ENCODE peak calls at places on chromosome 9, in nine cellular contexts. E is tibial artery; Z is choroid plexus epithelial cell; K is upper lobe of right lung; C is psoas muscle; Q is GM23248; N is GM12865; G is CD8-positive, alpha-beta memory T cell; L is A549. U is an unnamed sample.

GRCh38 chr9:69771775-69772418 is 12.1 kb upstream of the PTAR1 start:
- DNase-seq in E (no peak), Z (peak), K (no peak), C (no peak), Q (peak), N (no peak), G (no peak), L (no peak), U (no peak)

GRCh38 chr9:3240651-3241268 is 285.0 kb downstream of the RFX3 start:
- DNase-seq in E (peak), Z (peak), K (peak), C (peak), Q (peak), N (peak), G (peak), L (peak), U (peak)

GRCh38 chr9:124122813-124123462 is 111.4 kb downstream of the LHX2 start:
- DNase-seq in E (no peak), Z (peak), K (no peak), C (no peak), Q (peak), N (peak), G (no peak), L (no peak), U (no peak)

GRCh38 chr9:20335668-20336332 is 286.5 kb downstream of the MLLT3 start:
- DNase-seq in E (no peak), Z (no peak), K (no peak), C (no peak), Q (no peak), N (no peak), G (no peak), L (no peak), U (no peak)

GRCh38 chr9:86856259-86856658 is 91.0 kb downstream of the GAS1 start:
- DNase-seq in E (no peak), Z (peak), K (no peak), C (no peak), Q (no peak), N (no peak), G (no peak), L (no peak), U (no peak)

GRCh38 chr9:111094433-111095421 is 56.5 kb upstream of the LPAR1 start:
- DNase-seq in E (peak), Z (peak), K (no peak), C (no peak), Q (peak), N (peak), G (no peak), L (peak), U (no peak)

GRCh38 chr9:118577121-118577520 is 792.1 kb downstream of the BRINP1 start:
- DNase-seq in E (no peak), Z (peak), K (no peak), C (no peak), Q (peak), N (no peak), G (no peak), L (no peak), U (no peak)

GRCh38 chr9:11064853-11065252 is 452.1 kb upstream of the PTPRD start:
- DNase-seq in E (no peak), Z (no peak), K (no peak), C (no peak), Q (no peak), N (no peak), G (no peak), L (no peak), U (no peak)

GRCh38 chr9:101673642-101674041 is 64.8 kb downstream of the GRIN3A start:
- DNase-seq in E (no peak), Z (no peak), K (no peak), C (no peak), Q (no peak), N (no peak), G (no peak), L (no peak), U (no peak)

GRCh38 chr9:107975426-107976010 is 485.9 kb upstream of the KLF4 start:
- DNase-seq in E (peak), Z (no peak), K (no peak), C (no peak), Q (no peak), N (no peak), G (no peak), L (no peak), U (no peak)

GRCh38 chr9:34566191-34566849 is 23.2 kb downstream of the CNTFR start:
- DNase-seq in E (no peak), Z (no peak), K (no peak), C (no peak), Q (no peak), N (no peak), G (no peak), L (no peak), U (no peak)

GRCh38 chr9:113296796-113297558 is 6.2 kb downstream of the RNF183 start:
- DNase-seq in E (no peak), Z (peak), K (no peak), C (no peak), Q (no peak), N (no peak), G (no peak), L (no peak), U (no peak)

GRCh38 chr9:68981825-68982224 is 32.1 kb downstream of the PRKACG start:
- DNase-seq in E (no peak), Z (no peak), K (no peak), C (no peak), Q (no peak), N (peak), G (no peak), L (no peak), U (no peak)

GRCh38 chr9:14746655-14747054 is 24.1 kb upstream of the CER1 start:
- DNase-seq in E (no peak), Z (no peak), K (no peak), C (no peak), Q (no peak), N (no peak), G (no peak), L (no peak), U (no peak)

GRCh38 chr9:15927131-15927530 is 374.3 kb downstream of the CCDC171 start:
- DNase-seq in E (no peak), Z (peak), K (no peak), C (no peak), Q (peak), N (no peak), G (no peak), L (no peak), U (no peak)

GRCh38 chr9:114757395-114757794 is 48.4 kb downstream of the TNFSF15 start:
- DNase-seq in E (no peak), Z (peak), K (no peak), C (no peak), Q (peak), N (no peak), G (no peak), L (no peak), U (no peak)

GRCh38 chr9:108722396-108722795 is 133.4 kb downstream of the ACTL7B start:
- DNase-seq in E (peak), Z (no peak), K (no peak), C (peak), Q (peak), N (no peak), G (no peak), L (no peak), U (peak)

GRCh38 chr9:88398016-88398415 is 9.8 kb downstream of the SPIN1 start:
- DNase-seq in E (no peak), Z (no peak), K (no peak), C (no peak), Q (no peak), N (no peak), G (no peak), L (no peak), U (no peak)

GRCh38 chr9:130794923-130795495 is 40.0 kb upstream of the ABL1 start:
- DNase-seq in E (no peak), Z (peak), K (no peak), C (no peak), Q (peak), N (no peak), G (no peak), L (no peak), U (no peak)

GRCh38 chr9:97564291-97565175 is 63.1 kb downstream of the TMOD1 start:
- DNase-seq in E (peak), Z (peak), K (peak), C (peak), Q (peak), N (no peak), G (no peak), L (peak), U (no peak)

GRCh38 chr9:128203842-128204551 is 818 bp downstream of the DNM1 start:
- DNase-seq in E (peak), Z (no peak), K (no peak), C (no peak), Q (peak), N (no peak), G (no peak), L (peak), U (no peak)

GRCh38 chr9:128202648-128203023 is 543 bp upstream of the DNM1 start:
- DNase-seq in E (no peak), Z (no peak), K (no peak), C (no peak), Q (no peak), N (no peak), G (no peak), L (no peak), U (no peak)

GRCh38 chr9:128203024-128203841 is at the start of gene DNM1:
- DNase-seq in E (no peak), Z (peak), K (peak), C (peak), Q (peak), N (peak), G (peak), L (peak), U (no peak)

GRCh38 chr9:128204858-128205257 is 1.7 kb downstream of the DNM1 start:
- DNase-seq in E (no peak), Z (no peak), K (no peak), C (no peak), Q (no peak), N (no peak), G (no peak), L (no peak), U (no peak)

DNA sequence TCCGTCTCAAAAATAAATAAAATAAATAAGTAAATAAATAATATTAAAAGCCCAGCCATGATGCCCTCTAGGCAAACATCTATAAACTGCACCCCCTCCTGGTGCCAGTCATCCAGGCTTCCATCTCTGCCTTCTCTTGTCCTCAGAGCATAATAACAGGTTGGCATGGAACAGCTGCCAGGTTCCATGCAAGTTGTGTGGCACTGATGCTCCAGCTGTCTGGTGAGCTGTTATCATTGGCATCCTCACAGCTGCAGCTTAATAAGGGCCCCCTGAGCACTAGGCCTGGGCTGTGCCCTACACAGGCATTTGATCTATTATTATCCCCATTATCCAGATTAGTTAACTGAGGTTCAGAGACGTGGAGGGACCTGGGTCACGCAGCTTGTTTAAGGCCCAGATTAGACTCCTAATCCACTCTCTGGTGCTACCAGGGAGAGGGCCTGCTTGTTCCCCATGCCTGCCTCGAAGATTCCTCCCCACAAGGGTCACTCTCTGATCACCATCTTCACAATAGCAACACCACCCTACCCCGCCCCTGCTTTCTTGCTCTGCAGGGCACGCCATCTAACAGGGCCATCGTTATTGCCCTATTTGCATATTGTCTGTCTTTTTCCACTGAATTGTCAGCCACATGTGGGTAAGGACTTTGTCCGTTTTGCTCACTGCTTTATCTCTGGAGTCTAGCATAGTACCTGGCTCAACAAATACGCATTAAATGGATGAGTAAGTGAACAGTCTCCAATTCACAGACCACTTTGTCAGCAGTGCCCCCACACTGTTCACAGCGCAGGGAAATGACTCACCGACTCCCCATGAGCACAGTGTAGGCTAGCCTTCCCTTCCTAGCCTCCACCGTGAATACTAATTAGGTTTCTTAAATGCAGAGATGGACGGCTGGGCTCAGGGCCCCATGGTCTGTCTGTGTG is 1.5 kb upstream of the DNM1 start:
- DNase-seq in E (no peak), Z (peak), K (no peak), C (no peak), Q (peak), N (no peak), G (no peak), L (no peak), U (no peak)
- H3K4me3 ChIP-seq in E (no peak), Z (no peak), K (no peak), C (no peak), Q (no peak), N (no peak), G (no peak), L (no peak), U (no peak)

DNA sequence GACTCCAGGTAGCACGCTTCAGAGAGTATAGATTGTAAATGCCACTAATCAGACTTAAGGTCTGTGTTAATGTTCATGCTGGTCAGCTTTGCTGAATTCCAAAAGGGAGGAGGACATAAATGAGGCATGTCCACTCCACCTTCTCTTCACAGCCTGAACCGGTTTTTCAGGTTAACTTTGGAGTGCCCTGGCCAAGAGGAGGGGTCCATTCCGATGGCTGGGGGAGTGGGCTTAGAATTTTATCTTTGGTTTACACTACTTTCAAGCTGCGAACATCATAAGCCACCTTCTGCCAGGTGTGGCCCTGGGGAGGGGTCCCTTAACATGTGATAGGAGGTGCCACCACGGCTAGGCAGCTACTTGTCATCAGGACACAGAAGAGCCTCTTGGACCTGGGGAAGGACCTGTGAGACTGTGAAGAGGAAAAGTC is 24.2 kb downstream of the ABO start:
- DNase-seq in E (no peak), Z (no peak), K (peak), C (no peak), Q (no peak), N (no peak), G (no peak), L (no peak), U (no peak)
- H3K4me3 ChIP-seq in E (no peak), Z (no peak), K (no peak), C (no peak), Q (no peak), N (no peak), G (no peak), L (no peak), U (no peak)

GRCh38 chr9:110050925-110051355 is 157.0 kb downstream of the C9orf152 start:
- DNase-seq in E (peak), Z (peak), K (no peak), C (no peak), Q (peak), N (peak), G (no peak), L (peak), U (peak)

GRCh38 chr9:110047955-110048472 is 159.9 kb downstream of the C9orf152 start:
- DNase-seq in E (no peak), Z (no peak), K (no peak), C (no peak), Q (no peak), N (no peak), G (peak), L (no peak), U (no peak)

GRCh38 chr9:110048976-110049698 is 158.8 kb downstream of the C9orf152 start:
- DNase-seq in E (no peak), Z (peak), K (no peak), C (no peak), Q (peak), N (peak), G (no peak), L (peak), U (no peak)

GRCh38 chr9:110048473-110048975 is 159.4 kb downstream of the C9orf152 start:
- DNase-seq in E (peak), Z (peak), K (peak), C (peak), Q (peak), N (peak), G (peak), L (peak), U (no peak)

GRCh38 chr9:110049699-110050450 is 158.1 kb downstream of the C9orf152 start:
- DNase-seq in E (peak), Z (peak), K (peak), C (peak), Q (peak), N (peak), G (no peak), L (no peak), U (peak)
- H3K4me3 ChIP-seq in E (peak), Z (peak), K (peak), C (peak), Q (peak), N (peak), G (peak), L (peak), U (peak)

GRCh38 chr9:26935847-26936246 is 11.2 kb downstream of the PLAA start:
- DNase-seq in E (no peak), Z (no peak), K (no peak), C (no peak), Q (no peak), N (no peak), G (no peak), L (no peak), U (no peak)
- H3K4me3 ChIP-seq in E (no peak), Z (no peak), K (no peak), C (no peak), Q (no peak), N (no peak), G (no peak), L (no peak), U (no peak)

GRCh38 chr9:92184041-92184564 is 68.9 kb upstream of the SPTLC1 start:
- DNase-seq in E (no peak), Z (no peak), K (no peak), C (no peak), Q (no peak), N (no peak), G (no peak), L (no peak), U (no peak)
- H3K4me3 ChIP-seq in E (no peak), Z (no peak), K (no peak), C (no peak), Q (no peak), N (no peak), G (no peak), L (no peak), U (no peak)

DNA sequence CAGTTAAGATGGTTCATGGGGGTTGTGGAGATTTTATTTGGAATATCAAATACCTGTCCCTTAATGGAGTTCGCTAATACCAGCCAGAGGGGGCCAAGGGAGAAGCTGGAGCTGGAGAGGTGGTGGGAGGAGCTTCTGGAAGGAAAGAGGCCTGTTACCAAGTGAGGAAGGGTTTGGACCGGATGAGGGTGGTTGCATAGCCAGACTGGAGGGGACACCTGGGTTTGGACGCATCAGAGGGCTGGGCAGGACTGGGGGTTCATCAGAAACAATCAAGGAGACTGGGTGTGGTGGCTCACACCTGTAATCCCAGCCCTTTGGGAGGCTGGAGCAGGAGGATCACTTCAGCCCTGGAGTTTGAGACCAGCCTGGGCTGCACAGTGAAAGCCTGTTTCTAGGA is 111.8 kb upstream of the IER5L start:
- DNase-seq in E (no peak), Z (no peak), K (peak), C (peak), Q (no peak), N (no peak), G (no peak), L (no peak), U (no peak)
- H3K4me3 ChIP-seq in E (no peak), Z (no peak), K (no peak), C (no peak), Q (no peak), N (no peak), G (no peak), L (no peak), U (no peak)